ENCODE peak calls at places on chromosomes 11 and 22, in seven cellular contexts. W is kidney tubule cell; H is psoas muscle; E is activated CD4-positive, alpha-beta T cell treated with anti-CD3 and anti-CD28 coated beads, Interleukin-2, amount 10 ng/mL, durations not matched to agents 7 days and 5 days; F is ELF-1; A is T-helper 2 cell; G is NCI-H1092 treated with DMSO at 0.1 percent for 48 hours. N is an unnamed sample.
A peak's percentile ranks its signal among the peaks of the same experiment; 100 is the strongest.

GRCh38 chr22:44580756-44581435 is 82.9 kb upstream of the RTL6 start:
- DNase-seq in A (no peak), G (no peak), F (no peak), E (no peak), H (no peak), W (no peak), N (no peak)

GRCh38 chr22:37088108-37088605 is 21.4 kb downstream of the TMPRSS6 start:
- DNase-seq in F (peak; percentile 42), A (no peak), W (peak; percentile 26), G (peak; percentile 9), E (no peak), H (no peak), N (no peak)

GRCh38 chr11:95916049-95916448 is 7.9 kb downstream of the MTMR2 start:
- DNase-seq in F (no peak), E (no peak), A (no peak), G (no peak), H (no peak), W (no peak), N (no peak)

GRCh38 chr11:859394-860131 is 16.9 kb downstream of the TSPAN4 start:
- DNase-seq in F (no peak), W (peak; percentile 80), E (no peak), G (peak; percentile 85), A (no peak), H (peak; percentile 68), N (peak; percentile 27)

GRCh38 chr11:79198203-79198897 is 242.5 kb downstream of the TENM4 start:
- DNase-seq in W (no peak), A (no peak), E (no peak), G (no peak), H (no peak), F (no peak), N (no peak)

GRCh38 chr11:88310246-88310645 is 27.3 kb downstream of the CTSC start:
- DNase-seq in E (no peak), F (no peak), G (no peak), H (no peak), W (peak; percentile 20), A (no peak), N (no peak)

GRCh38 chr11:69209936-69210659 is 54.4 kb downstream of the SMIM38 start:
- DNase-seq in F (no peak), G (no peak), W (peak; percentile 14), H (no peak), A (no peak), E (no peak), N (no peak)

GRCh38 chr11:12673924-12674570 is at the start of gene TEAD1:
- DNase-seq in G (peak; percentile 89), F (peak; percentile 97), H (peak; percentile 96), E (peak; percentile 83), A (peak; percentile 85), W (peak; percentile 97), N (peak; percentile 53)

GRCh38 chr11:91981995-91982394 is 242.6 kb upstream of the FAT3 start:
- DNase-seq in A (no peak), F (no peak), G (no peak), H (peak; percentile 58), E (no peak), W (peak; percentile 99), N (no peak)

N was measured in NCI-H510A treated with DMSO at 0.1 percent for 48 hours.